ENCODE peak calls at places on chromosomes 12 and 14, in seven cellular contexts. S is AG09309, J is lower leg skin, M is A549, R is coronary artery, L is ovary, H is tibial nerve. W is an unnamed sample.

GRCh38 chr14:65382586-65382985 is 29.9 kb upstream of the FUT8 start:
- DNase-seq in S (no peak), J (no peak), M (no peak), R (no peak), L (no peak), H (no peak), W (no peak)

GRCh38 chr12:68591716-68592437 is 18.8 kb upstream of the RAP1B start:
- DNase-seq in S (no peak), J (no peak), M (no peak), R (no peak), L (no peak), H (no peak), W (no peak)

GRCh38 chr14:23167006-23167847 is 16.2 kb downstream of the SLC7A8 start:
- DNase-seq in S (no peak), J (no peak), M (no peak), R (no peak), L (no peak), H (no peak), W (no peak)

GRCh38 chr12:41743835-41744234 is 400.8 kb downstream of the GXYLT1 start:
- DNase-seq in S (no peak), J (no peak), M (peak; percentile 77), R (no peak), L (no peak), H (no peak), W (peak; percentile 26)

GRCh38 chr12:121536929-121537813 is 43.7 kb downstream of the KDM2B start:
- DNase-seq in S (no peak), J (peak; percentile 65), M (peak; percentile 76), R (peak; percentile 90), L (peak; percentile 82), H (peak; percentile 73), W (peak; percentile 29)

GRCh38 chr12:122990961-122991622 is 10.6 kb downstream of the ARL6IP4 start:
- DNase-seq in S (no peak), J (no peak), M (no peak), R (no peak), L (no peak), H (no peak), W (no peak)

GRCh38 chr14:32669416-32669815 is 269.3 kb upstream of the NPAS3 start:
- DNase-seq in S (no peak), J (no peak), M (no peak), R (no peak), L (no peak), H (no peak), W (no peak)

GRCh38 chr12:9389796-9390195 is 181.6 kb upstream of the PZP start:
- DNase-seq in S (no peak), J (no peak), M (no peak), R (no peak), L (no peak), H (no peak), W (no peak)

GRCh38 chr14:51335521-51335920 is 95.5 kb downstream of the TMX1 start:
- DNase-seq in S (no peak), J (peak; percentile 75), M (no peak), R (no peak), L (peak; percentile 61), H (peak; percentile 50), W (no peak)

GRCh38 chr12:3257411-3257810 is 180.2 kb downstream of the TSPAN9 start:
- DNase-seq in S (no peak), J (no peak), M (no peak), R (no peak), L (no peak), H (no peak), W (no peak)

GRCh38 chr12:102468261-102468940 is 12.0 kb downstream of the IGF1 start:
- DNase-seq in S (no peak), J (no peak), M (no peak), R (no peak), L (no peak), H (no peak), W (no peak)

GRCh38 chr14:29789475-29789874 is 138.2 kb downstream of the PRKD1 start:
- DNase-seq in S (no peak), J (no peak), M (no peak), R (no peak), L (no peak), H (no peak), W (no peak)

GRCh38 chr14:103312006-103312635 is 21.9 kb upstream of the EIF5 start:
- DNase-seq in S (no peak), J (no peak), M (no peak), R (no peak), L (no peak), H (no peak), W (no peak)

GRCh38 chr14:103656031-103656757 is 27.2 kb downstream of the KLC1 start:
- DNase-seq in S (no peak), J (no peak), M (no peak), R (no peak), L (no peak), H (no peak), W (no peak)

DNA sequence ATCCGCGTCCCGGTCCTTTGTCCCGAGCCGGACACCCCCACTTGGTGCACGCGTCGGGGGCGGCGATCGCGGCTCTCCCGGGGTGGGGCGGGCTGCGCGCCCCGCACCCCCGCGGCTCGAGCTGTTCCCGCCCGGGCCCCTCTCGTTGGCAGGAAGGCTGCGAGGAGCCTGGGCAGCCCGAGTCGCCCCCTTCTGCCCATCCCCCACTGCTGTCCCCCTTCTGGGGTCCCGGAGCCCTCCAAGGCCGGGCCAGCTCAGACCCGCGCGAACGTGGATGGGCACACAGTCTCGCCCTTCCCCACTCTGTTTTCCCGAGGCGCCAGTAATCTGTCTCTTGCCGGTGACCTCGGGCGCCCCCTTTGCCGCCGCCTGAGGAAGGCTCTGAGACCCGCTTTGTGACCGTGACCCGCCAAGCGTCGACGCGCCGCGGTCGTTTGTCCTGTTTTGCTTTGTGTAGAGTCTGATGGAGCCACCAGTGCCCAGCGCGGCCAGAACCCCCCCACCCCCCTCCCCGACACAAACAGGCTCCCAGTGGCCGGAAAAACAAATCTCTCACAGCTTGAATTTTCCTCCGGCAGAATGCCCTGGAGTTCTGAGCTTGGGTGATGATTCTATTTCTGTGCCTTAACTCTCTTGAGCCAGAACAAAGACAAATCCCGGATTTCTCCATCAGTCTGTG is 610 bp downstream of the C14orf132 start:
- DNase-seq in S (no peak), J (no peak), M (peak; percentile 18), R (no peak), L (peak; percentile 19), H (no peak), W (no peak)
- TF ChIP-seq CTCF in S (no peak), J (no peak), M (peak; percentile 31), R (no peak), L (no peak), H (no peak), W (no peak)

GRCh38 chr12:46831335-46832083 is 5.7 kb upstream of the SLC38A4 start:
- DNase-seq in S (no peak), J (no peak), M (no peak), R (no peak), L (no peak), H (no peak), W (no peak)
- H3K4me3 ChIP-seq in S (peak overlapping the region; percentile 44), J (peak overlapping the region; percentile 17), M (peak overlapping the region; percentile 34), R (peak overlapping the region; percentile 56), L (peak overlapping the region; percentile 15), H (peak overlapping the region; percentile 23), W (peak overlapping the region; percentile 57)

DNA sequence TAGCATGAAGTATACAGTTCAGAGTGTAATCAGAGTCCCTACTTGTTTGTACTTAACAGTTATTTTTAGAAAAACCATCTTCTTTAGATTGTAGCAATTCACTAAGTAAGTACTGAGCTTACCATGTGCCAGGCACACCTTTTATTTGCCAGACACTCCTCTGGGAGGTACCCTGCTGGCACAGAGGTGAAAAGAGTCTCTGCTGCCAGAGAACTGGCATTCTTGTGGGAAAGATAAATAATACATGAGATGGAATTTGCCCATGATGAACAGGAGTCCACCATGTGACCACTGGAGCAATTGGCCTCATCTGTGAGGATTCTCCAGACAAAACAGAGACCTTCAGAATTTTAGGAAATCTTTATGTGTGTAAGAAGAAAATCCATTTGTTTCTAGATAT is 199.3 kb upstream of the SLC16A7 start:
- DNase-seq in S (no peak), J (no peak), M (no peak), R (no peak), L (no peak), H (no peak), W (no peak)
- TF ChIP-seq CTCF in S (no peak), J (no peak), M (no peak), R (no peak), L (no peak), H (no peak), W (peak; percentile 17)

DNA sequence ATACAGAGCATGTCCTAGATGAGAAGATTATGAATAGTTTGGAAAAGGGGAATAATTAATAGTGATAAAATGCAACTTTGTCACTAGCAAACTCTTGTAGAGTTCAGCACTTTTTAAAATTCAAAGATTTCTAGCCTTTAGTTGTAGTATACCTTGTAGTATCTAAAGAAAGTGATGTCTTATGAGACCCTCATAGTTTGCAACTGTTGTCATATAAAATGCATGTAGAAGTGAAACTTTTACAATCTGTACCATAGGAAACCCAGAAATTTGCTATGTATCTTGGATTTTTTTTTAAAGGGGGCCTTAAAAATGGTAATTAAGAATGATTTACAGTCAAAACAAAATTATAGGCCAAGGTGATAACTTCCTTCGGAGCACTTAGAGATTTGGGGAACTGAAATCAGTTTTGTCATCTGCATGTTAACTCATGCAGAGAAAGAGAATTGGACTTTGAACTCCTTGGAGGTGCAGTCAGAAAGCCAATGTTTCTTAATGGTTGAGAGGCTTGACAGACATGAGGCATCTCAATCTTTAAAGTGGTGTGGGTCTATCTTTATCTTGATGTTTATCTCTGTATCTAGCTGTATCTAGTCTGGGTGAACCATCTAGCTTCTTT is 1.3 kb downstream of the LRRK2 start:
- DNase-seq in S (no peak), J (no peak), M (peak; percentile 72), R (no peak), L (no peak), H (no peak), W (no peak)
- H3K4me3 ChIP-seq in S (no peak overlapping the region), J (no peak overlapping the region), M (peak overlapping the region; percentile 58), R (peak overlapping the region; percentile 88), L (peak overlapping the region; percentile 87), H (peak overlapping the region; percentile 77), W (no peak overlapping the region)

GRCh38 chr12:81337891-81338290 is 260.0 kb downstream of the ACSS3 start:
- DNase-seq in S (no peak), J (no peak), M (no peak), R (no peak), L (no peak), H (no peak), W (no peak)
- TF ChIP-seq CTCF in S (no peak), J (no peak), M (no peak), R (no peak), L (no peak), H (no peak), W (no peak)

GRCh38 chr14:74085828-74086227 is 1.1 kb downstream of the LIN52 start:
- DNase-seq in S (no peak), J (no peak), M (no peak), R (no peak), L (no peak), H (no peak), W (no peak)
- H3K4me3 ChIP-seq in S (peak overlapping the region; percentile 83), J (no peak overlapping the region), M (peak overlapping the region; percentile 76), R (peak overlapping the region; percentile 78), L (peak overlapping the region; percentile 69), H (peak overlapping the region; percentile 84), W (peak overlapping the region; percentile 93)

GRCh38 chr14:22124071-22124613 is 450.5 kb upstream of the OR4E1 start:
- DNase-seq in S (no peak), J (no peak), M (no peak), R (no peak), L (no peak), H (no peak), W (no peak)

GRCh38 chr14:22123188-22123560 is 449.6 kb upstream of the OR4E1 start:
- DNase-seq in S (no peak), J (no peak), M (no peak), R (no peak), L (no peak), H (no peak), W (peak; percentile 79)

GRCh38 chr14:22118894-22119477 is 445.4 kb upstream of the OR4E1 start:
- DNase-seq in S (no peak), J (no peak), M (no peak), R (no peak), L (no peak), H (no peak), W (peak; percentile 42)

GRCh38 chr14:22122227-22123187 is 448.9 kb upstream of the OR4E1 start:
- DNase-seq in S (no peak), J (no peak), M (peak; percentile 12), R (no peak), L (no peak), H (no peak), W (peak; percentile 63)
- TF ChIP-seq CTCF in S (no peak), J (no peak), M (no peak), R (no peak), L (no peak), H (no peak), W (peak; percentile 54)